ENCODE peak calls at places on chromosomes 2 and 18, in five cellular contexts. W is IMR-90, Q is mesendoderm, R is trophoblast cell, B is mesenchymal stem cell. M is an unnamed sample.

GRCh38 chr2:173874899-173875247 is 90.3 kb downstream of the SP3 start:
- DNase-seq in B (no peak), R (no peak), Q (no peak), W (no peak), M (no peak)

GRCh38 chr2:185202416-185202815 is 536.2 kb upstream of the FSIP2 start:
- DNase-seq in Q (no peak), R (no peak), B (no peak), W (no peak), M (no peak)

GRCh38 chr2:97774425-97774824 is 61.0 kb downstream of the ZAP70 start:
- DNase-seq in Q (peak; percentile 63), W (no peak), B (peak; percentile 30), R (peak; percentile 10), M (no peak)

GRCh38 chr2:236354973-236355595 is 90.9 kb upstream of the ASB18 start:
- DNase-seq in B (no peak), W (no peak), R (no peak), Q (no peak), M (no peak)

GRCh38 chr2:46810195-46810594 is 105.4 kb downstream of the MCFD2 start:
- DNase-seq in Q (no peak), W (no peak), R (no peak), B (no peak), M (no peak)

GRCh38 chr2:202169131-202169530 is 69.3 kb downstream of the SUMO1 start:
- DNase-seq in Q (no peak), R (peak; percentile 75), B (no peak), W (no peak), M (no peak)

GRCh38 chr2:187500585-187501359 is 52.7 kb upstream of the CALCRL start:
- DNase-seq in Q (peak; percentile 83), R (peak; percentile 48), B (peak; percentile 63), W (peak; percentile 84), M (no peak)

GRCh38 chr18:3793545-3793944 is 343.6 kb downstream of the TGIF1 start:
- DNase-seq in W (peak; percentile 80), Q (no peak), B (peak; percentile 18), R (no peak), M (no peak)

GRCh38 chr2:68251855-68252406 is 401 bp downstream of the PPP3R1 start:
- DNase-seq in Q (peak; percentile 37), R (peak; percentile 42), W (no peak), B (no peak), M (peak; percentile 33)

GRCh38 chr2:226080323-226080722 is 680.8 kb downstream of the NYAP2 start:
- DNase-seq in W (peak; percentile 93), R (no peak), B (peak; percentile 70), Q (no peak), M (no peak)

GRCh38 chr2:21258082-21258481 is 134.3 kb downstream of the TDRD15 start:
- DNase-seq in W (peak; percentile 2), R (no peak), Q (no peak), B (no peak), M (no peak)

GRCh38 chr2:205721057-205721767 is 38.9 kb downstream of the NRP2 start:
- DNase-seq in Q (peak; percentile 84), R (no peak), W (no peak), B (no peak), M (no peak)

GRCh38 chr2:225207026-225207425 is 164.8 kb upstream of the DOCK10 start:
- DNase-seq in B (no peak), Q (no peak), W (no peak), R (no peak), M (no peak)

GRCh38 chr18:34039194-34039593 is 185.5 kb downstream of the NOL4 start:
- DNase-seq in W (no peak), R (no peak), B (peak; percentile 23), Q (peak; percentile 4), M (no peak)

GRCh38 chr2:43133708-43134570 is 92.5 kb downstream of the ZFP36L2 start:
- DNase-seq in B (no peak), Q (no peak), W (no peak), R (no peak), M (no peak)

GRCh38 chr2:25548587-25548986 is 124.8 kb downstream of the DTNB start:
- DNase-seq in B (peak; percentile 57), R (no peak), W (no peak), Q (no peak), M (no peak)

GRCh38 chr2:15655123-15655887 is 63.6 kb downstream of the DDX1 start:
- DNase-seq in W (no peak), Q (no peak), R (peak; percentile 84), B (no peak), M (no peak)

GRCh38 chr2:224608104-224608503 is 22.9 kb upstream of the CUL3 start:
- DNase-seq in B (no peak), W (no peak), R (no peak), Q (peak; percentile 10), M (no peak)

GRCh38 chr18:58552057-58552461 is 76.8 kb downstream of the ALPK2 start:
- DNase-seq in R (peak; percentile 37), Q (no peak), B (peak; percentile 45), W (peak; percentile 63), M (no peak)

GRCh38 chr2:239685556-239685955 is 284.7 kb upstream of the HDAC4 start:
- DNase-seq in B (no peak), R (no peak), W (no peak), Q (no peak), M (no peak)

GRCh38 chr2:20650880-20651730 is at the start of gene HS1BP3:
- DNase-seq in Q (peak; percentile 82), B (peak; percentile 72), R (peak; percentile 93), W (peak; percentile 65), M (peak; percentile 81)

GRCh38 chr2:10548626-10549025 is 100.5 kb upstream of the ODC1 start:
- DNase-seq in B (peak; percentile 58), W (peak; percentile 16), R (peak; percentile 89), Q (no peak), M (no peak)

GRCh38 chr2:60819155-60819862 is 62.1 kb upstream of the REL start:
- DNase-seq in Q (peak; percentile 20), R (no peak), B (no peak), W (no peak), M (no peak)

GRCh38 chr2:191486584-191487320 is 191.2 kb upstream of the NABP1 start:
- DNase-seq in W (peak; percentile 99), R (peak; percentile 61), Q (no peak), B (peak; percentile 99), M (no peak)

GRCh38 chr18:47749195-47749973 is 181.1 kb downstream of the SMAD2 start:
- DNase-seq in B (peak; percentile 47), R (peak; percentile 88), W (peak; percentile 37), Q (peak; percentile 62), M (peak; percentile 79)

GRCh38 chr2:68458962-68459361 is 8.1 kb downstream of the FBXO48 start:
- DNase-seq in Q (no peak), R (no peak), W (peak; percentile 76), B (no peak), M (no peak)

GRCh38 chr2:143451622-143452021 is 322.4 kb downstream of the ARHGAP15 start:
- DNase-seq in B (peak; percentile 75), W (peak; percentile 41), Q (no peak), R (no peak), M (no peak)

GRCh38 chr18:31575515-31576246 is 16.0 kb upstream of the TTR start:
- DNase-seq in R (no peak), B (no peak), Q (no peak), W (no peak), M (no peak)

GRCh38 chr2:222283634-222284033 is 15.2 kb downstream of the PAX3 start:
- DNase-seq in W (no peak), R (no peak), Q (peak; percentile 40), B (no peak), M (no peak)

GRCh38 chr2:15559379-15559778 is 1.8 kb downstream of the NBAS start:
- DNase-seq in R (no peak), W (no peak), B (no peak), Q (no peak), M (no peak)

GRCh38 chr2:152555048-152555447 is 162.2 kb downstream of the PRPF40A start:
- DNase-seq in B (no peak), R (no peak), Q (peak; percentile 50), W (no peak), M (no peak)

GRCh38 chr2:105919826-105920225 is 175.1 kb downstream of the NCK2 start:
- DNase-seq in W (peak; percentile 62), R (peak; percentile 33), Q (peak; percentile 54), B (peak; percentile 25), M (no peak)

GRCh38 chr2:84850471-84850870 is 30.4 kb downstream of the TRABD2A start:
- DNase-seq in R (no peak), Q (no peak), W (no peak), B (no peak), M (no peak)

GRCh38 chr18:29840101-29840500 is 1202.4 kb downstream of the DSC3 start:
- DNase-seq in R (peak; percentile 81), W (peak; percentile 67), Q (peak; percentile 65), B (peak; percentile 62), M (no peak)

GRCh38 chr2:50749226-50749625 is 282.7 kb downstream of the NRXN1 start:
- DNase-seq in R (no peak), B (no peak), Q (no peak), W (no peak), M (no peak)

GRCh38 chr18:56641714-56642331 is 3.4 kb upstream of the TXNL1 start:
- DNase-seq in Q (no peak), W (peak; percentile 81), B (peak; percentile 55), R (no peak), M (no peak)

GRCh38 chr18:44520981-44521672 is 159.6 kb upstream of the SETBP1 start:
- DNase-seq in W (no peak), B (no peak), Q (no peak), R (no peak), M (no peak)

GRCh38 chr18:24426398-24427294 is at the start of gene IMPACT:
- DNase-seq in Q (peak; percentile 96), R (peak; percentile 88), W (peak; percentile 72), B (peak; percentile 77), M (peak; percentile 88)
- H2BK5ac ChIP-seq in Q (peak within 1 kb of the TSS; percentile 72), R (peak within 1 kb of the TSS; percentile 77), W (peak within 1 kb of the TSS; percentile 85), B (peak within 1 kb of the TSS; percentile 35), M (peak within 1 kb of the TSS; percentile 91)

DNA sequence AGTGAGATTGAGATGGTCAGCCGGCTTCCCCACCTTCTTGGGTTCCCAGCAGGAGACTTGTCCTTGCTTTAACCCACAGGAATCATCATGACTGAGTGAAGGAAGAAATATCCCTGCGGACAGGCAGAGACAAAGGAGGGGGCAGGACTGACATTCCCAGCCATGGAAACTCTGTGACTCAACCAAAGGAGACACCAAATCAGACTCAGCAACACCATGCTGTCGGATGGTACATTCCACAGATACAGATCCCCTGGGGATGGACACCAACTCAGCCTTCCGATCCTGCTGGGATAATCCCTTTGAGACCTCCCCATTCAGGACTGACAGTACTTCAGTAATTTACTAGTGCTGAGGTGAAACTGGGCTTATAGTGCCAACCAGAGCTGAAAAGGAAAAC is 518.3 kb downstream of the XIRP2 start:
- DNase-seq in Q (peak; percentile 100), B (peak; percentile 78), R (no peak), W (no peak), M (peak; percentile 64)
- H3K18ac ChIP-seq in Q (no peak overlapping the region), B (peak overlapping the region; percentile 64), R (no peak overlapping the region), W (no peak overlapping the region), M (no peak overlapping the region)

DNA sequence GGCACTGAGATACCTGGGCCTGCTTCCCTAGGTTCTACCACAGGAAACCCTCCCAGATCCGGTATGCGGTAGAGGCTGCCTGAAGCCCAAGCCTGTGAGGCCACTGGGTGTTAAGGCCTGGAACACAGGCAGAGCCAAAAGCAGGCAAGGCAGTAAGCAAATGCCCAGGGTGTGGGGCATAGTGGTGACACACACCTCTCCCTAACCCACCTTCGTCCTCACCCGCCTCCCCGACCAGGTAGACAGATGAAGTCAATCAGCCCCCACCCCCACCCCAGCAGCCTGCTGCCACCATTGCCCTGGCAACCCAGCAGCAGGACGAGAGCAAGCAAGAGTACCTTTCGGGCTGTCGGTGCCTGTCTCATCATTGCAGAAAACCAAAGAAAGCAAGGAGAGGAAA is 6.1 kb downstream of the DCTN1 start:
- DNase-seq in W (no peak), Q (peak; percentile 50), B (no peak), R (no peak), M (no peak)
- H2BK5ac ChIP-seq in W (no peak overlapping the region), Q (no peak overlapping the region), B (no peak overlapping the region), R (no peak overlapping the region), M (no peak overlapping the region)

GRCh38 chr2:232490221-232491138 is 2.8 kb upstream of the ECEL1 start:
- DNase-seq in Q (no peak), B (no peak), W (no peak), R (no peak), M (no peak)
- H3K18ac ChIP-seq in Q (no peak overlapping the region), B (no peak overlapping the region), W (no peak overlapping the region), R (no peak overlapping the region), M (peak overlapping the region; percentile 78)

M was measured in neuronal stem cell.